ENCODE peak calls at places on chromosomes 12 and 14, in seven cellular contexts. B, A, U, J, G, C and Z are unnamed samples.

GRCh38 chr14:24279301-24280186 is 8.1 kb upstream of the RABGGTA start:
- DNase-seq in B (no peak), A (peak), U (peak), J (no peak), G (peak), C (peak), Z (peak)

GRCh38 chr12:62006076-62006732 is 254.0 kb upstream of the USP15 start:
- DNase-seq in B (peak), A (peak), U (peak), J (no peak), G (no peak), C (no peak), Z (no peak)

GRCh38 chr12:110354172-110354780 is 49.2 kb downstream of the ANAPC7 start:
- DNase-seq in B (no peak), A (no peak), U (no peak), J (no peak), G (no peak), C (no peak), Z (no peak)

GRCh38 chr14:75280831-75281690 is 2.4 kb downstream of the FOS start:
- DNase-seq in B (no peak), A (peak), U (no peak), J (no peak), G (no peak), C (no peak), Z (no peak)

GRCh38 chr12:48142818-48143674 is 14.3 kb downstream of the ASB8 start:
- DNase-seq in B (no peak), A (no peak), U (no peak), J (no peak), G (no peak), C (no peak), Z (no peak)

GRCh38 chr14:89447182-89447970 is 30.3 kb upstream of the FOXN3 start:
- DNase-seq in B (no peak), A (no peak), U (no peak), J (no peak), G (no peak), C (no peak), Z (no peak)

GRCh38 chr12:49369723-49370145 is 2.5 kb downstream of the SPATS2 start:
- DNase-seq in B (peak), A (no peak), U (peak), J (no peak), G (no peak), C (no peak), Z (no peak)

GRCh38 chr12:28933864-28934527 is 215.1 kb upstream of the FAR2 start:
- DNase-seq in B (peak), A (no peak), U (no peak), J (no peak), G (no peak), C (no peak), Z (no peak)

GRCh38 chr12:28184378-28184777 is 5.9 kb upstream of the CCDC91 start:
- DNase-seq in B (no peak), A (no peak), U (no peak), J (no peak), G (no peak), C (no peak), Z (no peak)

GRCh38 chr12:62772556-62772955 is 162.4 kb downstream of the PPM1H start:
- DNase-seq in B (peak), A (no peak), U (peak), J (no peak), G (no peak), C (no peak), Z (no peak)

GRCh38 chr12:97394657-97395056 is 67.9 kb upstream of the RMST start:
- DNase-seq in B (no peak), A (no peak), U (no peak), J (no peak), G (no peak), C (no peak), Z (no peak)

GRCh38 chr14:47917344-47917954 is 242.0 kb upstream of the MDGA2 start:
- DNase-seq in B (peak), A (no peak), U (peak), J (no peak), G (no peak), C (no peak), Z (no peak)

GRCh38 chr12:127515941-127516340 is 751.0 kb upstream of the TMEM132C start:
- DNase-seq in B (peak), A (no peak), U (peak), J (no peak), G (no peak), C (no peak), Z (no peak)

GRCh38 chr14:66464261-66464660 is 21.9 kb upstream of the CCDC196 start:
- DNase-seq in B (no peak), A (no peak), U (no peak), J (no peak), G (no peak), C (no peak), Z (no peak)

GRCh38 chr14:59101441-59101840 is 87.0 kb upstream of the DAAM1 start:
- DNase-seq in B (peak), A (no peak), U (no peak), J (no peak), G (no peak), C (no peak), Z (no peak)

GRCh38 chr12:38411947-38412346 is 95.4 kb downstream of the ALG10B start:
- DNase-seq in B (no peak), A (no peak), U (no peak), J (no peak), G (no peak), C (no peak), Z (no peak)
- H3K4me3 ChIP-seq in B (no peak), A (no peak), U (no peak), J (no peak), G (no peak), C (no peak), Z (no peak)

GRCh38 chr14:35403085-35403396 is 1.5 kb downstream of the NFKBIA start:
- DNase-seq in B (peak), A (peak), U (peak), J (no peak), G (peak), C (peak), Z (peak)
- H3K27ac ChIP-seq in B (peak), A (peak), U (peak), J (peak), G (peak), C (peak), Z (peak)

GRCh38 chr14:35285991-35286564 is 6.1 kb upstream of the PSMA6 start:
- DNase-seq in B (no peak), A (no peak), U (no peak), J (no peak), G (no peak), C (no peak), Z (no peak)
- H3K4me3 ChIP-seq in B (no peak), A (no peak), U (no peak), J (no peak), G (no peak), C (peak), Z (no peak)

GRCh38 chr14:22417914-22418313 is 171.1 kb downstream of the DAD1 start:
- DNase-seq in B (no peak), A (no peak), U (no peak), J (no peak), G (no peak), C (no peak), Z (no peak)
- H3K27ac ChIP-seq in B (no peak), A (no peak), U (no peak), J (no peak), G (no peak), C (no peak), Z (no peak)

GRCh38 chr12:128797119-128798118 is 26.3 kb downstream of the SLC15A4 start:
- DNase-seq in B (no peak), A (no peak), U (peak), J (no peak), G (no peak), C (no peak), Z (no peak)
- H3K4me3 ChIP-seq in B (peak), A (no peak), U (no peak), J (no peak), G (no peak), C (no peak), Z (no peak)

GRCh38 chr14:73402579-73402978 is 55.8 kb downstream of the NUMB start:
- DNase-seq in B (no peak), A (no peak), U (no peak), J (no peak), G (no peak), C (no peak), Z (no peak)
- H3K27ac ChIP-seq in B (no peak), A (no peak), U (no peak), J (no peak), G (no peak), C (no peak), Z (no peak)

GRCh38 chr14:92252291-92252690 is 70.7 kb upstream of the SLC24A4 start:
- DNase-seq in B (no peak), A (no peak), U (no peak), J (peak), G (no peak), C (no peak), Z (no peak)

GRCh38 chr14:92258934-92259333 is 64.0 kb upstream of the SLC24A4 start:
- DNase-seq in B (no peak), A (no peak), U (no peak), J (no peak), G (no peak), C (no peak), Z (no peak)

GRCh38 chr14:92254786-92255185 is 68.2 kb upstream of the SLC24A4 start:
- DNase-seq in B (peak), A (no peak), U (no peak), J (peak), G (peak), C (peak), Z (peak)

GRCh38 chr14:92248638-92249037 is 74.3 kb upstream of the SLC24A4 start:
- DNase-seq in B (no peak), A (no peak), U (no peak), J (no peak), G (no peak), C (no peak), Z (no peak)

GRCh38 chr14:92253381-92253894 is 69.5 kb upstream of the SLC24A4 start:
- DNase-seq in B (no peak), A (no peak), U (no peak), J (peak), G (no peak), C (no peak), Z (no peak)
- H3K4me3 ChIP-seq in B (no peak), A (no peak), U (no peak), J (no peak), G (no peak), C (no peak), Z (no peak)